ENCODE peak calls at places on chromosomes 4 and X, in seven cellular contexts. One of them, this sample, is unnamed. For H3K36me3 and H3K4me1, the result is how much of the 10 kb centered on the place peaks cover.

GRCh38 chr4:163400911-163401310 is 57.2 kb downstream of the NPY5R start:
- DNase-seq in cardiac muscle cell: no peak
- DNase-seq in heart right ventricle: no peak
- DNase-seq in MM.1S: no peak
- DNase-seq in spleen: no peak
- DNase-seq in neural progenitor cell: no peak
- DNase-seq in left lung: no peak
- DNase-seq in this sample: no peak

GRCh38 chrX:10545882-10546281 is 74.5 kb downstream of the MID1 start:
- DNase-seq in cardiac muscle cell: no peak
- DNase-seq in heart right ventricle: no peak
- DNase-seq in MM.1S: no peak
- DNase-seq in spleen: no peak
- DNase-seq in neural progenitor cell: no peak
- DNase-seq in left lung: no peak
- DNase-seq in this sample: no peak

GRCh38 chr4:8292388-8293107 is 23.0 kb downstream of the HTRA3 start:
- DNase-seq in cardiac muscle cell: no peak
- DNase-seq in heart right ventricle: no peak
- DNase-seq in MM.1S: no peak
- DNase-seq in spleen: peak
- DNase-seq in neural progenitor cell: no peak
- DNase-seq in left lung: peak
- DNase-seq in this sample: peak

GRCh38 chrX:44698328-44698727 is 145.5 kb upstream of the DUSP21 start:
- DNase-seq in cardiac muscle cell: no peak
- DNase-seq in heart right ventricle: no peak
- DNase-seq in MM.1S: no peak
- DNase-seq in spleen: no peak
- DNase-seq in neural progenitor cell: peak
- DNase-seq in left lung: no peak
- DNase-seq in this sample: no peak

GRCh38 chrX:23389196-23389792 is 54.6 kb downstream of the PTCHD1 start:
- DNase-seq in cardiac muscle cell: peak
- DNase-seq in heart right ventricle: no peak
- DNase-seq in MM.1S: no peak
- DNase-seq in spleen: no peak
- DNase-seq in neural progenitor cell: no peak
- DNase-seq in left lung: peak
- DNase-seq in this sample: peak

GRCh38 chrX:19034025-19034424 is 50.1 kb upstream of the PHKA2 start:
- DNase-seq in cardiac muscle cell: no peak
- DNase-seq in heart right ventricle: no peak
- DNase-seq in MM.1S: no peak
- DNase-seq in spleen: no peak
- DNase-seq in neural progenitor cell: no peak
- DNase-seq in left lung: no peak
- DNase-seq in this sample: no peak

GRCh38 chr4:152935138-152935537 is 985 bp upstream of the FHDC1 start:
- DNase-seq in cardiac muscle cell: no peak
- DNase-seq in heart right ventricle: no peak
- DNase-seq in MM.1S: peak
- DNase-seq in spleen: no peak
- DNase-seq in neural progenitor cell: peak
- DNase-seq in left lung: peak
- DNase-seq in this sample: no peak

GRCh38 chrX:119218198-119218597 is 17.9 kb upstream of the PGRMC1 start:
- DNase-seq in cardiac muscle cell: peak
- DNase-seq in heart right ventricle: no peak
- DNase-seq in MM.1S: no peak
- DNase-seq in spleen: no peak
- DNase-seq in neural progenitor cell: no peak
- DNase-seq in left lung: no peak
- DNase-seq in this sample: no peak

GRCh38 chr4:40525811-40526598 is 103.7 kb downstream of the RBM47 start:
- DNase-seq in cardiac muscle cell: no peak
- DNase-seq in heart right ventricle: no peak
- DNase-seq in MM.1S: no peak
- DNase-seq in spleen: no peak
- DNase-seq in neural progenitor cell: no peak
- DNase-seq in left lung: no peak
- DNase-seq in this sample: no peak

GRCh38 chr4:80237992-80238391 is 28.5 kb upstream of the FGF5 start:
- DNase-seq in cardiac muscle cell: no peak
- DNase-seq in heart right ventricle: no peak
- DNase-seq in MM.1S: no peak
- DNase-seq in spleen: no peak
- DNase-seq in neural progenitor cell: no peak
- DNase-seq in left lung: no peak
- DNase-seq in this sample: no peak

GRCh38 chrX:42755820-42756219 is 22.1 kb downstream of the PPP1R2C start:
- DNase-seq in cardiac muscle cell: no peak
- DNase-seq in heart right ventricle: peak
- DNase-seq in MM.1S: no peak
- DNase-seq in spleen: no peak
- DNase-seq in neural progenitor cell: no peak
- DNase-seq in left lung: no peak
- DNase-seq in this sample: no peak

GRCh38 chr4:149108626-149109025 is 666.4 kb upstream of the NR3C2 start:
- DNase-seq in cardiac muscle cell: no peak
- DNase-seq in heart right ventricle: no peak
- DNase-seq in MM.1S: no peak
- DNase-seq in spleen: no peak
- DNase-seq in neural progenitor cell: no peak
- DNase-seq in left lung: no peak
- DNase-seq in this sample: no peak

GRCh38 chrX:47562615-47563243 is 1.7 kb downstream of the ARAF start:
- DNase-seq in cardiac muscle cell: peak
- DNase-seq in heart right ventricle: no peak
- DNase-seq in MM.1S: no peak
- DNase-seq in spleen: peak
- DNase-seq in neural progenitor cell: peak
- DNase-seq in left lung: no peak
- DNase-seq in this sample: no peak

GRCh38 chrX:150506486-150506885 is 61.9 kb upstream of the MTM1 start:
- DNase-seq in cardiac muscle cell: no peak
- DNase-seq in heart right ventricle: no peak
- DNase-seq in MM.1S: no peak
- DNase-seq in spleen: no peak
- DNase-seq in neural progenitor cell: no peak
- DNase-seq in left lung: no peak
- DNase-seq in this sample: no peak

GRCh38 chrX:150506020-150506419 is 62.4 kb upstream of the MTM1 start:
- DNase-seq in cardiac muscle cell: no peak
- DNase-seq in heart right ventricle: no peak
- DNase-seq in MM.1S: no peak
- DNase-seq in spleen: no peak
- DNase-seq in neural progenitor cell: no peak
- DNase-seq in left lung: no peak
- DNase-seq in this sample: no peak

GRCh38 chrX:150508018-150508417 is 60.4 kb upstream of the MTM1 start:
- DNase-seq in cardiac muscle cell: no peak
- DNase-seq in heart right ventricle: no peak
- DNase-seq in MM.1S: no peak
- DNase-seq in spleen: no peak
- DNase-seq in neural progenitor cell: no peak
- DNase-seq in left lung: no peak
- DNase-seq in this sample: no peak

GRCh38 chrX:150508461-150509367 is 59.7 kb upstream of the MTM1 start:
- DNase-seq in cardiac muscle cell: no peak
- DNase-seq in heart right ventricle: peak
- DNase-seq in MM.1S: no peak
- DNase-seq in spleen: no peak
- DNase-seq in neural progenitor cell: peak
- DNase-seq in left lung: no peak
- DNase-seq in this sample: peak

GRCh38 chrX:150507251-150507856 is 61.1 kb upstream of the MTM1 start:
- DNase-seq in cardiac muscle cell: no peak
- DNase-seq in heart right ventricle: peak
- DNase-seq in MM.1S: no peak
- DNase-seq in spleen: no peak
- DNase-seq in neural progenitor cell: peak
- DNase-seq in left lung: no peak
- DNase-seq in this sample: no peak
- H3K4me3 ChIP-seq in cardiac muscle cell: no peak
- H3K4me3 ChIP-seq in heart right ventricle: no peak
- H3K4me3 ChIP-seq in MM.1S: no peak
- H3K4me3 ChIP-seq in spleen: no peak
- H3K4me3 ChIP-seq in neural progenitor cell: peak
- H3K4me3 ChIP-seq in left lung: no peak
- H3K4me3 ChIP-seq in this sample: no peak

GRCh38 chr4:188911199-188911598 is 772.0 kb downstream of the TRIML1 start:
- DNase-seq in cardiac muscle cell: no peak
- DNase-seq in heart right ventricle: no peak
- DNase-seq in MM.1S: no peak
- DNase-seq in spleen: no peak
- DNase-seq in neural progenitor cell: no peak
- DNase-seq in left lung: no peak
- DNase-seq in this sample: no peak
- H3K36me3 ChIP-seq in cardiac muscle cell: under half
- H3K36me3 ChIP-seq in heart right ventricle: under half
- H3K36me3 ChIP-seq in MM.1S: under half
- H3K36me3 ChIP-seq in spleen: under half
- H3K36me3 ChIP-seq in neural progenitor cell: under half
- H3K36me3 ChIP-seq in left lung: under half
- H3K36me3 ChIP-seq in this sample: under half

DNA sequence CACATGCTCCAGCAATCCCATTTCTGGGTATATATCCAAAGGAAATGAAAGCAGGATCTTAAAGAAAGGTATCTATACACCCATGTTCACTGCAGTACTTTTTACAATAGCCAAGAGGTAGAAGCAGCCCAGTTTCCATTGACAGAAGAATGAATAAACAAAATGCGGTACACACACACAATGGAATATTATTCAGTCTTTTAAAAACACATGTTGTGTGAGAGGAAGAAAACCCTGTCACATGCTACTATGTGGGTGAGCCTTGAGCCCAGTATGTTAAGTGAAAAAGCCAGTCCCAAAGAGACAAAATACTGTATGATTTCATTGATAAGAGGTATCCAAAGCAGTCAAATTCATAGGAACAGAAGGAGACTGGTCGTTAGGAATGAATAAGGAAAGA is 6.3 kb downstream of the ANXA3 start:
- DNase-seq in cardiac muscle cell: no peak
- DNase-seq in heart right ventricle: no peak
- DNase-seq in MM.1S: no peak
- DNase-seq in spleen: no peak
- DNase-seq in neural progenitor cell: no peak
- DNase-seq in left lung: no peak
- DNase-seq in this sample: no peak
- H3K4me1 ChIP-seq in cardiac muscle cell: under half
- H3K4me1 ChIP-seq in heart right ventricle: half or more
- H3K4me1 ChIP-seq in MM.1S: under half
- H3K4me1 ChIP-seq in spleen: under half
- H3K4me1 ChIP-seq in neural progenitor cell: under half
- H3K4me1 ChIP-seq in left lung: under half
- H3K4me1 ChIP-seq in this sample: under half

GRCh38 chrX:41092776-41093175 is 7.5 kb downstream of the USP9X start:
- DNase-seq in cardiac muscle cell: no peak
- DNase-seq in heart right ventricle: no peak
- DNase-seq in MM.1S: no peak
- DNase-seq in spleen: no peak
- DNase-seq in neural progenitor cell: no peak
- DNase-seq in left lung: no peak
- DNase-seq in this sample: no peak
- H3K4me3 ChIP-seq in cardiac muscle cell: no peak
- H3K4me3 ChIP-seq in heart right ventricle: no peak
- H3K4me3 ChIP-seq in MM.1S: no peak
- H3K4me3 ChIP-seq in spleen: no peak
- H3K4me3 ChIP-seq in neural progenitor cell: no peak
- H3K4me3 ChIP-seq in left lung: no peak
- H3K4me3 ChIP-seq in this sample: no peak

DNA sequence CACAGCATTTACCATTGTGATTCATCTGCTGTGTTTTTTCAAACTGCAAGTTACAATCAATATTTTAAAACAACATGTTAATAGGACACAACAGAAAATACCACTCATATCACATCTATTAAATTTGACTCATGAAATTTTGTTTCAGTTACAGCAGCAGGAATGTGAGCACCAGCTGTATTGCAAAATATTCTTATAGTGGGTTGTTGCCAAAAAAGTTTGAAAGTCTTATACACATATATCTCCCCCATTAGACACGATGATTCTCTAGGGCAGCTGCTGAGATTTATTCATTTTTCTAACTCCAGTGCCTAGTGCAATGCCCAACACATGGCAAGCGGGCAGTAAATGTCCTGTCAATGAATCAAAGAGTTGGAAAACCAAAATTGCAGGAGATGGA is 26.6 kb upstream of the NKX3-2 start:
- DNase-seq in cardiac muscle cell: no peak
- DNase-seq in heart right ventricle: no peak
- DNase-seq in MM.1S: no peak
- DNase-seq in spleen: no peak
- DNase-seq in neural progenitor cell: no peak
- DNase-seq in left lung: no peak
- DNase-seq in this sample: no peak
- H3K36me3 ChIP-seq in cardiac muscle cell: under half
- H3K36me3 ChIP-seq in heart right ventricle: half or more
- H3K36me3 ChIP-seq in MM.1S: under half
- H3K36me3 ChIP-seq in spleen: under half
- H3K36me3 ChIP-seq in neural progenitor cell: under half
- H3K36me3 ChIP-seq in left lung: half or more
- H3K36me3 ChIP-seq in this sample: half or more

This sample was measured in upper lobe of right lung.